ENCODE peak calls at places on chromosomes 4 and X, in eight cellular contexts. One of them, this sample, is unnamed.

GRCh38 chr4:72797486-72797885 is 228.5 kb upstream of the ADAMTS3 start:
- DNase-seq in suprapubic skin: no peak
- DNase-seq in A549: no peak
- DNase-seq in ovary: no peak
- DNase-seq in K562: no peak
- DNase-seq in H1: no peak
- DNase-seq in SK-N-SH: no peak
- DNase-seq in tibial nerve: no peak
- DNase-seq in this sample: no peak

GRCh38 chrX:154490021-154490413 is 412 bp downstream of the SLC10A3 start:
- DNase-seq in suprapubic skin: no peak
- DNase-seq in A549: peak
- DNase-seq in ovary: peak
- DNase-seq in K562: peak
- DNase-seq in H1: peak
- DNase-seq in SK-N-SH: peak
- DNase-seq in tibial nerve: no peak
- DNase-seq in this sample: peak

GRCh38 chrX:110338850-110339373 is 19.7 kb upstream of the RTL9 start:
- DNase-seq in suprapubic skin: no peak
- DNase-seq in A549: no peak
- DNase-seq in ovary: no peak
- DNase-seq in K562: no peak
- DNase-seq in H1: no peak
- DNase-seq in SK-N-SH: no peak
- DNase-seq in tibial nerve: no peak
- DNase-seq in this sample: no peak

GRCh38 chrX:136910565-136911040 is 30.1 kb upstream of the RBMX start:
- DNase-seq in suprapubic skin: no peak
- DNase-seq in A549: no peak
- DNase-seq in ovary: no peak
- DNase-seq in K562: no peak
- DNase-seq in H1: no peak
- DNase-seq in SK-N-SH: no peak
- DNase-seq in tibial nerve: no peak
- DNase-seq in this sample: no peak

GRCh38 chr4:151629097-151629783 is 131.6 kb downstream of the GATB start:
- DNase-seq in suprapubic skin: no peak
- DNase-seq in A549: no peak
- DNase-seq in ovary: no peak
- DNase-seq in K562: no peak
- DNase-seq in H1: no peak
- DNase-seq in SK-N-SH: no peak
- DNase-seq in tibial nerve: no peak
- DNase-seq in this sample: no peak

GRCh38 chr4:30842689-30843088 is 122.5 kb downstream of the PCDH7 start:
- DNase-seq in suprapubic skin: no peak
- DNase-seq in A549: no peak
- DNase-seq in ovary: no peak
- DNase-seq in K562: no peak
- DNase-seq in H1: no peak
- DNase-seq in SK-N-SH: no peak
- DNase-seq in tibial nerve: no peak
- DNase-seq in this sample: no peak

GRCh38 chr4:80831383-80832361 is 198.8 kb upstream of the BMP3 start:
- DNase-seq in suprapubic skin: no peak
- DNase-seq in A549: no peak
- DNase-seq in ovary: no peak
- DNase-seq in K562: no peak
- DNase-seq in H1: no peak
- DNase-seq in SK-N-SH: no peak
- DNase-seq in tibial nerve: no peak
- DNase-seq in this sample: no peak

GRCh38 chr4:89312066-89312465 is 4.5 kb upstream of the GPRIN3 start:
- DNase-seq in suprapubic skin: no peak
- DNase-seq in A549: no peak
- DNase-seq in ovary: no peak
- DNase-seq in K562: no peak
- DNase-seq in H1: no peak
- DNase-seq in SK-N-SH: no peak
- DNase-seq in tibial nerve: no peak
- DNase-seq in this sample: no peak

GRCh38 chr4:3679851-3680311 is 86.3 kb upstream of the ADRA2C start:
- DNase-seq in suprapubic skin: peak
- DNase-seq in A549: no peak
- DNase-seq in ovary: no peak
- DNase-seq in K562: no peak
- DNase-seq in H1: no peak
- DNase-seq in SK-N-SH: no peak
- DNase-seq in tibial nerve: no peak
- DNase-seq in this sample: peak

GRCh38 chr4:82005153-82005552 is 368.6 kb downstream of the HNRNPD start:
- DNase-seq in suprapubic skin: no peak
- DNase-seq in A549: no peak
- DNase-seq in ovary: no peak
- DNase-seq in K562: no peak
- DNase-seq in H1: no peak
- DNase-seq in SK-N-SH: no peak
- DNase-seq in tibial nerve: no peak
- DNase-seq in this sample: no peak

GRCh38 chrX:104343408-104344129 is 88.8 kb upstream of the ESX1 start:
- DNase-seq in suprapubic skin: no peak
- DNase-seq in A549: peak
- DNase-seq in ovary: no peak
- DNase-seq in K562: peak
- DNase-seq in H1: peak
- DNase-seq in SK-N-SH: peak
- DNase-seq in tibial nerve: no peak
- DNase-seq in this sample: no peak

GRCh38 chr4:99394913-99395312 is 40.2 kb downstream of the ADH7 start:
- DNase-seq in suprapubic skin: no peak
- DNase-seq in A549: no peak
- DNase-seq in ovary: no peak
- DNase-seq in K562: no peak
- DNase-seq in H1: no peak
- DNase-seq in SK-N-SH: no peak
- DNase-seq in tibial nerve: no peak
- DNase-seq in this sample: no peak

GRCh38 chr4:165502919-165503907 is 124.4 kb downstream of the CPE start:
- DNase-seq in suprapubic skin: no peak
- DNase-seq in A549: peak
- DNase-seq in ovary: no peak
- DNase-seq in K562: no peak
- DNase-seq in H1: no peak
- DNase-seq in SK-N-SH: no peak
- DNase-seq in tibial nerve: no peak
- DNase-seq in this sample: no peak

GRCh38 chr4:85478576-85478975 is 3.6 kb downstream of the ARHGAP24 start:
- DNase-seq in suprapubic skin: no peak
- DNase-seq in A549: no peak
- DNase-seq in ovary: no peak
- DNase-seq in K562: no peak
- DNase-seq in H1: no peak
- DNase-seq in SK-N-SH: no peak
- DNase-seq in tibial nerve: no peak
- DNase-seq in this sample: no peak

GRCh38 chr4:85477538-85477937 is 2.6 kb downstream of the ARHGAP24 start:
- DNase-seq in suprapubic skin: no peak
- DNase-seq in A549: no peak
- DNase-seq in ovary: no peak
- DNase-seq in K562: no peak
- DNase-seq in H1: no peak
- DNase-seq in SK-N-SH: no peak
- DNase-seq in tibial nerve: no peak
- DNase-seq in this sample: no peak

GRCh38 chr4:85474818-85475630 is at the start of gene ARHGAP24:
- DNase-seq in suprapubic skin: peak
- DNase-seq in A549: peak
- DNase-seq in ovary: peak
- DNase-seq in K562: peak
- DNase-seq in H1: peak
- DNase-seq in SK-N-SH: peak
- DNase-seq in tibial nerve: peak
- DNase-seq in this sample: peak

GRCh38 chr4:85474356-85474755 is 594 bp upstream of the ARHGAP24 start:
- DNase-seq in suprapubic skin: no peak
- DNase-seq in A549: no peak
- DNase-seq in ovary: no peak
- DNase-seq in K562: no peak
- DNase-seq in H1: no peak
- DNase-seq in SK-N-SH: no peak
- DNase-seq in tibial nerve: no peak
- DNase-seq in this sample: no peak

GRCh38 chr4:85475631-85476233 is 782 bp downstream of the ARHGAP24 start:
- DNase-seq in suprapubic skin: no peak
- DNase-seq in A549: no peak
- DNase-seq in ovary: peak
- DNase-seq in K562: no peak
- DNase-seq in H1: peak
- DNase-seq in SK-N-SH: no peak
- DNase-seq in tibial nerve: no peak
- DNase-seq in this sample: no peak
- H3K4me3 ChIP-seq in suprapubic skin: peak
- H3K4me3 ChIP-seq in A549: peak
- H3K4me3 ChIP-seq in ovary: peak
- H3K4me3 ChIP-seq in K562: no peak
- H3K4me3 ChIP-seq in H1: peak
- H3K4me3 ChIP-seq in SK-N-SH: peak
- H3K4me3 ChIP-seq in tibial nerve: peak
- H3K4me3 ChIP-seq in this sample: peak

GRCh38 chr4:155687380-155687982 is 20.8 kb downstream of the GUCY1A1 start:
- DNase-seq in suprapubic skin: no peak
- DNase-seq in A549: no peak
- DNase-seq in ovary: no peak
- DNase-seq in K562: no peak
- DNase-seq in H1: no peak
- DNase-seq in SK-N-SH: peak
- DNase-seq in tibial nerve: no peak
- DNase-seq in this sample: no peak
- TF ChIP-seq EP300 in suprapubic skin: no peak
- TF ChIP-seq EP300 in A549: no peak
- TF ChIP-seq EP300 in ovary: no peak
- TF ChIP-seq EP300 in K562: no peak
- TF ChIP-seq EP300 in H1: no peak
- TF ChIP-seq EP300 in SK-N-SH: no peak
- TF ChIP-seq EP300 in tibial nerve: no peak
- TF ChIP-seq EP300 in this sample: no peak

DNA sequence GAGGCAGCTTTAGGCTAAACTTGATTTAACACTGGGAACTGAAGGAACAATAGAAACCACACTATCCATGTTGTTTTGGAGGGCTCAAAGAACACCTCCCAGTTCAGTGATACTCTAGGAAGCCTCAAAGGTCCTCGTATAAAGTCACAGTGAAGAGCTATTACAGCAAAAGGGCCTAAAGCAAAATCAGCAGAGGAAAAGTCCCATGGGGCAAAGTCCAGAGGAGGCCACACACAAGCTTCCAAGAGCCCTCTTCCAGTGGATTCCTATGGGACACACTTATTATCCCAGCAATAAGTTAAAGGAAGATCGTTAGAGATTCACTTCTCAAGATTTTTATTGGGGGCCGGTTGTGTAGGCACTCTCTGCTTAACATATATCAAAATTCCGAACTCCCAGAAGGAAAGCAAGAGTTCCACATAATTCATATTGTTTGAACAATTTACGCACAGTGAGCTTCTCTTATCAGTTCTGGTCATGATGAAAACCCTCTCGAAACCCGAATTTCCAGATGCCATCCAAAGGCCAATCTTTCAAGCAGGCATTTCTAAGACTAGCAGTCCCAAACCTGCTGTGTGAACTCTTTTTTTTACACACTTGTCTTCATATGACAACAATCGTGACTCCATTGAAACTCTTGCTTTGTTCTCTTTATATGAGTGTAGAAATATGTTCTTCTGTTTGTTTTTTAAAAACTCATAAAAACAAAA is 53.7 kb downstream of the ANXA5 start:
- DNase-seq in suprapubic skin: no peak
- DNase-seq in A549: no peak
- DNase-seq in ovary: no peak
- DNase-seq in K562: no peak
- DNase-seq in H1: no peak
- DNase-seq in SK-N-SH: no peak
- DNase-seq in tibial nerve: no peak
- DNase-seq in this sample: no peak
- H3K4me3 ChIP-seq in suprapubic skin: no peak
- H3K4me3 ChIP-seq in A549: no peak
- H3K4me3 ChIP-seq in ovary: no peak
- H3K4me3 ChIP-seq in K562: no peak
- H3K4me3 ChIP-seq in H1: no peak
- H3K4me3 ChIP-seq in SK-N-SH: no peak
- H3K4me3 ChIP-seq in tibial nerve: no peak
- H3K4me3 ChIP-seq in this sample: no peak

GRCh38 chrX:2969021-2969420 is 37.3 kb upstream of the ARSH start:
- DNase-seq in suprapubic skin: no peak
- DNase-seq in A549: no peak
- DNase-seq in ovary: no peak
- DNase-seq in K562: no peak
- DNase-seq in H1: no peak
- DNase-seq in SK-N-SH: no peak
- DNase-seq in tibial nerve: no peak
- DNase-seq in this sample: no peak

GRCh38 chrX:2967584-2967983 is 38.4 kb upstream of the ARSD start:
- DNase-seq in suprapubic skin: no peak
- DNase-seq in A549: no peak
- DNase-seq in ovary: no peak
- DNase-seq in K562: no peak
- DNase-seq in H1: no peak
- DNase-seq in SK-N-SH: no peak
- DNase-seq in tibial nerve: no peak
- DNase-seq in this sample: no peak

GRCh38 chrX:2965965-2966364 is 36.8 kb upstream of the ARSD start:
- DNase-seq in suprapubic skin: no peak
- DNase-seq in A549: no peak
- DNase-seq in ovary: no peak
- DNase-seq in K562: no peak
- DNase-seq in H1: no peak
- DNase-seq in SK-N-SH: no peak
- DNase-seq in tibial nerve: no peak
- DNase-seq in this sample: no peak

GRCh38 chrX:2967012-2967411 is 37.9 kb upstream of the ARSD start:
- DNase-seq in suprapubic skin: no peak
- DNase-seq in A549: no peak
- DNase-seq in ovary: no peak
- DNase-seq in K562: no peak
- DNase-seq in H1: no peak
- DNase-seq in SK-N-SH: no peak
- DNase-seq in tibial nerve: no peak
- DNase-seq in this sample: no peak

GRCh38 chrX:2967998-2968909 is 38.1 kb upstream of the ARSH start:
- DNase-seq in suprapubic skin: no peak
- DNase-seq in A549: no peak
- DNase-seq in ovary: no peak
- DNase-seq in K562: no peak
- DNase-seq in H1: no peak
- DNase-seq in SK-N-SH: no peak
- DNase-seq in tibial nerve: peak
- DNase-seq in this sample: no peak
- TF ChIP-seq EP300 in suprapubic skin: no peak
- TF ChIP-seq EP300 in A549: no peak
- TF ChIP-seq EP300 in ovary: no peak
- TF ChIP-seq EP300 in K562: no peak
- TF ChIP-seq EP300 in H1: no peak
- TF ChIP-seq EP300 in SK-N-SH: no peak
- TF ChIP-seq EP300 in tibial nerve: peak
- TF ChIP-seq EP300 in this sample: no peak

GRCh38 chr4:16685536-16685935 is 212.9 kb downstream of the LDB2 start:
- DNase-seq in suprapubic skin: no peak
- DNase-seq in A549: no peak
- DNase-seq in ovary: no peak
- DNase-seq in K562: no peak
- DNase-seq in H1: no peak
- DNase-seq in SK-N-SH: no peak
- DNase-seq in tibial nerve: no peak
- DNase-seq in this sample: no peak
- H3K4me3 ChIP-seq in suprapubic skin: no peak
- H3K4me3 ChIP-seq in A549: no peak
- H3K4me3 ChIP-seq in ovary: no peak
- H3K4me3 ChIP-seq in K562: no peak
- H3K4me3 ChIP-seq in H1: no peak
- H3K4me3 ChIP-seq in SK-N-SH: no peak
- H3K4me3 ChIP-seq in tibial nerve: no peak
- H3K4me3 ChIP-seq in this sample: no peak